ENCODE peak calls at places on chromosomes 5 and 9, in ten cellular contexts. E, N, S, W, Q, T, L, U, O and J are unnamed samples. For H3K4me1, the result is how much of the 10 kb centered on the place peaks cover.

GRCh38 chr5:37717613-37718431 is 122.0 kb downstream of the GDNF start:
- DNase-seq in Q (no peak), N (peak), T (peak), S (no peak), O (peak), E (peak), L (no peak), U (no peak), W (peak), J (peak)

GRCh38 chr9:37119907-37120839 is at the start of gene ZCCHC7:
- DNase-seq in E (peak), W (peak), N (peak), Q (peak), U (peak), O (peak), L (peak), S (peak), T (peak), J (peak)

GRCh38 chr9:134325813-134326753 is at the start of gene RXRA:
- DNase-seq in N (peak), O (peak), W (peak), T (peak), Q (peak), S (peak), L (peak), U (peak), E (peak), J (peak)

GRCh38 chr9:128372784-128373183 is 1.6 kb downstream of the URM1 start:
- DNase-seq in L (no peak), N (no peak), E (no peak), O (no peak), W (no peak), Q (no peak), T (peak), U (no peak), S (no peak), J (no peak)

GRCh38 chr9:125749951-125750655 is 2.9 kb downstream of the PBX3 start:
- DNase-seq in E (no peak), N (no peak), T (peak), L (peak), W (peak), U (no peak), S (no peak), O (no peak), Q (no peak), J (no peak)

GRCh38 chr5:154474267-154474956 is 3.6 kb downstream of the HAND1 start:
- DNase-seq in E (peak), T (no peak), W (no peak), Q (no peak), U (no peak), L (peak), S (no peak), O (no peak), N (no peak), J (no peak)

GRCh38 chr5:131264453-131265200 is 774 bp downstream of the CDC42SE2 start:
- DNase-seq in T (peak), U (no peak), E (peak), O (peak), S (no peak), Q (peak), L (no peak), N (peak), W (peak), J (peak)

GRCh38 chr9:33453999-33454660 is 6.7 kb upstream of the AQP3 start:
- DNase-seq in Q (no peak), U (no peak), T (no peak), O (no peak), W (no peak), N (no peak), S (no peak), L (no peak), E (no peak), J (no peak)

GRCh38 chr5:171310334-171310815 is 1.3 kb downstream of the TLX3 start:
- DNase-seq in N (no peak), U (no peak), O (no peak), S (no peak), E (no peak), L (no peak), T (no peak), W (no peak), Q (no peak), J (no peak)

GRCh38 chr9:96088510-96088909 is 213.0 kb downstream of the ERCC6L2 start:
- DNase-seq in T (no peak), U (no peak), O (no peak), Q (no peak), W (no peak), L (no peak), E (no peak), S (no peak), N (no peak), J (no peak)

GRCh38 chr9:78973906-78974305 is 597.9 kb upstream of the TLE4 start:
- DNase-seq in Q (no peak), L (no peak), W (no peak), S (no peak), U (no peak), T (no peak), E (peak), N (no peak), O (no peak), J (no peak)

GRCh38 chr9:78118742-78119473 is 87.3 kb upstream of the GNAQ start:
- DNase-seq in L (no peak), S (no peak), E (no peak), T (no peak), W (peak), O (no peak), U (no peak), Q (no peak), N (no peak), J (no peak)

GRCh38 chr9:114910541-114910940 is 19.9 kb downstream of the TNFSF8 start:
- DNase-seq in U (no peak), N (no peak), W (no peak), O (no peak), Q (no peak), L (no peak), T (no peak), S (no peak), E (no peak), J (no peak)

GRCh38 chr9:104961238-104961637 is 33.3 kb upstream of the ABCA1 start:
- DNase-seq in T (peak), E (peak), S (peak), N (no peak), Q (no peak), L (peak), O (peak), W (peak), U (no peak), J (no peak)

GRCh38 chr5:123855630-123856029 is 343.7 kb downstream of the CSNK1G3 start:
- DNase-seq in E (no peak), O (no peak), T (no peak), U (no peak), Q (no peak), N (no peak), S (no peak), L (no peak), W (no peak), J (no peak)

GRCh38 chr5:166716856-166717492 is 1574.5 kb upstream of the WWC1 start:
- DNase-seq in O (no peak), U (no peak), Q (no peak), L (no peak), T (no peak), S (no peak), N (no peak), W (no peak), E (no peak), J (no peak)

GRCh38 chr9:88197781-88198345 is 59.6 kb upstream of the SPATA31C2 start:
- DNase-seq in T (no peak), O (no peak), N (no peak), E (peak), L (no peak), Q (no peak), W (peak), U (no peak), S (no peak), J (no peak)

GRCh38 chr9:72951043-72951442 is 1.8 kb downstream of the ALDH1A1 start:
- DNase-seq in S (no peak), T (peak), L (no peak), W (no peak), N (no peak), O (no peak), E (no peak), Q (no peak), U (no peak), J (no peak)

GRCh38 chr5:52771343-52772039 is 16.2 kb upstream of the ITGA1 start:
- DNase-seq in O (no peak), L (no peak), N (no peak), U (no peak), S (no peak), T (no peak), Q (no peak), E (no peak), W (no peak), J (no peak)

GRCh38 chr9:85738509-85738908 is 3.2 kb downstream of the AGTPBP1 start:
- DNase-seq in O (no peak), W (no peak), L (no peak), S (no peak), Q (no peak), T (no peak), U (no peak), N (no peak), E (no peak), J (no peak)

GRCh38 chr9:109017493-109017892 is 4.2 kb upstream of the CTNNAL1 start:
- DNase-seq in O (no peak), Q (no peak), T (no peak), W (no peak), L (no peak), N (no peak), S (no peak), U (no peak), E (no peak), J (no peak)

GRCh38 chr9:17280350-17281012 is 145.6 kb downstream of the CNTLN start:
- DNase-seq in O (no peak), U (no peak), T (no peak), L (no peak), S (no peak), E (no peak), W (peak), Q (no peak), N (no peak), J (no peak)

GRCh38 chr9:76887003-76887821 is 18.7 kb downstream of the PRUNE2 start:
- DNase-seq in T (no peak), S (no peak), Q (no peak), O (no peak), E (no peak), N (no peak), L (no peak), U (no peak), W (no peak), J (no peak)

GRCh38 chr9:32486839-32487562 is 39.0 kb downstream of the RIGI start:
- DNase-seq in T (peak), Q (no peak), N (no peak), O (no peak), W (no peak), E (no peak), U (no peak), S (no peak), L (no peak), J (no peak)

GRCh38 chr9:14424323-14424722 is 110.4 kb upstream of the NFIB start:
- DNase-seq in U (no peak), S (no peak), W (no peak), Q (no peak), T (no peak), N (no peak), E (no peak), O (no peak), L (no peak), J (no peak)

GRCh38 chr5:160486573-160486972 is 64.9 kb downstream of the PTTG1 start:
- DNase-seq in O (no peak), S (peak), T (no peak), E (no peak), N (no peak), W (no peak), U (peak), L (no peak), Q (no peak), J (no peak)

GRCh38 chr9:126326228-126327015 is at the start of gene MVB12B:
- DNase-seq in W (peak), Q (peak), N (no peak), E (peak), O (peak), T (peak), L (peak), S (peak), U (peak), J (peak)

GRCh38 chr5:60259730-60260129 is 366.2 kb upstream of the PDE4D start:
- DNase-seq in L (no peak), E (no peak), S (no peak), T (no peak), Q (no peak), N (no peak), W (no peak), U (no peak), O (peak), J (no peak)

GRCh38 chr5:60262576-60263295 is 369.2 kb upstream of the PDE4D start:
- DNase-seq in O (no peak), L (peak), Q (no peak), U (no peak), T (no peak), S (no peak), N (no peak), W (no peak), E (no peak), J (no peak)

GRCh38 chr5:60261732-60262131 is 368.2 kb upstream of the PDE4D start:
- DNase-seq in L (no peak), Q (no peak), T (no peak), S (no peak), U (no peak), W (no peak), O (no peak), E (no peak), N (no peak), J (no peak)

GRCh38 chr5:60257852-60258251 is 364.3 kb upstream of the PDE4D start:
- DNase-seq in O (no peak), E (no peak), W (no peak), U (no peak), T (no peak), L (no peak), N (no peak), Q (no peak), S (no peak), J (no peak)

GRCh38 chr5:60260658-60261057 is 367.1 kb upstream of the PDE4D start:
- DNase-seq in Q (no peak), S (no peak), O (no peak), L (no peak), E (no peak), N (no peak), W (no peak), U (no peak), T (no peak), J (no peak)
- H3K4me1 ChIP-seq in Q (under half), S (under half), O (under half), L (under half), E (under half), N (under half), W (under half), U (under half), T (under half), J (under half)

DNA sequence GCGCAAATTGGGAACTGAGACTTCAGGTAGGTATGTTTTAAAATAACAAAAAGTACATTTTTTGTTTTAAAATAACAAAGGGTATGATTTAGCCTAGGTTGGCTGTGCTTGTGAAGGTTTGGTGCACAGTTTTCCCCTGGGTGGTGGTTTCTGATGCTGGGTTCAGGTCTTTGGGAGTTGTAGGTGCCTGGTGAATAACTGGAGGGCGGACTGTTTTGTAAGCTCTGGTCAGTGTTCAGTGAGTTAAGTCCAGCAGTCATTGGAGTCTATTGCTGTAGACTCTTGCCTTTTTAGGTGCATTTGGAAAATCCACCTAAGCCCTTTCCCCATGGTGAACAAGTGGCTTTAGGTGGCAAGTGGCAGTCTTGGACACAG is 43.9 kb downstream of the RAI14 start:
- DNase-seq in Q (no peak), S (no peak), O (no peak), L (no peak), U (no peak), N (no peak), T (no peak), E (no peak), W (no peak), J (no peak)
- H3K4me1 ChIP-seq in Q (under half), S (under half), O (under half), L (under half), U (under half), N (under half), T (under half), E (under half), W (under half), J (under half)

GRCh38 chr5:149376711-149377447 is 2.2 kb downstream of the IL17B start:
- DNase-seq in N (no peak), L (no peak), O (no peak), W (no peak), T (no peak), S (no peak), U (no peak), Q (no peak), E (no peak), J (no peak)

GRCh38 chr5:149374303-149374702 is 4.8 kb downstream of the IL17B start:
- DNase-seq in L (no peak), E (no peak), W (no peak), S (no peak), T (no peak), U (no peak), O (no peak), N (no peak), Q (no peak), J (no peak)

GRCh38 chr5:149374801-149375200 is 4.3 kb downstream of the IL17B start:
- DNase-seq in L (no peak), Q (no peak), T (no peak), U (no peak), N (no peak), S (no peak), E (no peak), W (no peak), O (no peak), J (no peak)

GRCh38 chr5:149376104-149376503 is 3.0 kb downstream of the IL17B start:
- DNase-seq in N (no peak), S (no peak), L (no peak), W (no peak), O (no peak), Q (no peak), T (no peak), E (no peak), U (no peak), J (no peak)

GRCh38 chr5:149375434-149375833 is 3.7 kb downstream of the IL17B start:
- DNase-seq in T (no peak), L (no peak), O (no peak), U (no peak), N (no peak), Q (no peak), W (no peak), S (no peak), E (no peak), J (no peak)
- H3K4me1 ChIP-seq in T (under half), L (under half), O (under half), U (under half), N (under half), Q (under half), W (under half), S (under half), E (under half), J (under half)

DNA sequence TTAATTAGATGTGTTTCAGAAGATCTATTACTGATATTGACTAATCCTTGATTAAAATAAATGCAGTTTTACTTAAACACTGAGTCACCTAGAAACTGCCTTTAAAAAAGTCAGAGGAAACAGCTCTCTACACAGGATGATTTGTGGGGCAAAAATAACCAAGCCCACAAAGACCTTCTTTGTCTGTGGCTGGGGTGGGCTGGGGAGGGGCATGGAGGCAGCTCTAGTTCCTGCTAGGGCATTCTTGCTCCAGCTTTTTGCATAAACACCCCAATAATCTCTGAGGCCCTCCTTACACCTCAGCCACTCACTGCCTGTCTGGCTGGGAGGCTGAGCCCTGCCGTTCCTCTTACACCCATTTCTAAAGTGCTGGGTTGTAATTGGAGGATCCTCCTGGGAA is 227.6 kb upstream of the DAP start:
- DNase-seq in N (no peak), O (no peak), U (no peak), Q (no peak), T (no peak), W (no peak), S (no peak), E (no peak), L (no peak), J (no peak)
- H3K4me1 ChIP-seq in N (under half), O (under half), U (under half), Q (under half), T (under half), W (under half), S (under half), E (under half), L (under half), J (under half)

GRCh38 chr9:136994885-136995224 is 1.5 kb downstream of the CLIC3 start:
- DNase-seq in L (no peak), W (no peak), E (no peak), S (no peak), T (no peak), Q (no peak), O (no peak), N (no peak), U (no peak), J (no peak)
- H3K4me1 ChIP-seq in L (under half), W (under half), E (under half), S (half or more), T (under half), Q (under half), O (under half), N (under half), U (half or more), J (half or more)

DNA sequence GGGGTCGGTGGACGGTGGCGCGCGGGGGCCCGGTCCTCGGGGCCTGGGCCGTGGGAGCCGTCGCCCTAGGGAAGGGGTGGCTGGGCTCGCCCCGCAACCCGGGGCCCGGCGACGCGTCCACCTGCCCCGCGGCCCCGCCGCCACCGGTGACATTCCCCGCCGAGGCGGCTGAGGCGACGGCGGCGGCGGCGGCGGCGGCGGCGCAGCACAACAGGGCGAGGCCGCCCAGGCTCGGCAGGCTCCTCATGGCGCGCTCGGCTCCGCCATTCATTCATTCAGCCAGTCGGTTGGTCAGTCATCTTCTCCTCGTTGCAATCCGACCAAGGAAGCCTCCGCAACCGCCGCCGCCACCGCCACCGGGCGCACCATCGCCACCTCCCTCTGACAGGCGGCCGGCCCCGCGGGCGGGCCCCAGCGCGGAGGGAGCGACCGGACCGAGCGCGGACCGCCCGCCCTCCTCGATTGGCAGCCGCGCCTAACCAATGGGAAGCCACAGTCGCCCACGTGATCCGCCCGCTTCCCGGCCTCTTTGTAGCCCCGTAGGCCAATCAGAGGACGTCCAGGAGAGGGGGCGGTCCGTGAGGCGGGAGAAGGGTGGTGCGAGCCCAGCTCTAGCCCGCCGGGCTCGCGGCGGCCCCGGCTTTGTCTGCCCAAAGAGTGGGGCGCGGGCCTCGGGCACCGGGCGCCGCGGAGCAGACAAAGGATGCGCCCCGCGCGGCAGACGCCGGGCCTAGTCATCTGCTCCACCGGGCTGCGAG is at the start of gene MEGF9:
- DNase-seq in U (peak), T (peak), N (peak), Q (peak), S (peak), E (peak), W (peak), L (peak), O (peak), J (peak)
- H3K4me1 ChIP-seq in U (under half), T (under half), N (under half), Q (under half), S (under half), E (under half), W (under half), L (under half), O (under half), J (under half)

GRCh38 chr5:7851617-7852289 is 820 bp upstream of the CFAP90 start:
- DNase-seq in U (no peak), O (peak), S (no peak), W (no peak), E (no peak), Q (no peak), L (no peak), T (no peak), N (no peak), J (no peak)
- H3K4me1 ChIP-seq in U (under half), O (under half), S (under half), W (under half), E (under half), Q (under half), L (under half), T (under half), N (under half), J (under half)

GRCh38 chr5:167767775-167768174 is 523.7 kb upstream of the WWC1 start:
- DNase-seq in U (no peak), L (no peak), N (no peak), S (no peak), Q (no peak), T (no peak), O (no peak), E (no peak), W (no peak), J (no peak)
- H3K4me1 ChIP-seq in U (under half), L (under half), N (under half), S (under half), Q (under half), T (under half), O (under half), E (under half), W (under half), J (under half)